ENCODE peak calls at places on chromosomes 11 and 22, in six cellular contexts. I is stimulated activated CD4-positive, alpha-beta T cell treated with anti-CD3 and anti-CD28 coated beads, Interleukin-4, amount 100 ng/mL, for 24 hours; W is activated naive CD4-positive, alpha-beta T cell treated with Interleukin-2 at 50 U/mL for 16 hours; P is T-helper 9 cell; D is astrocyte; B is stimulated activated naive CD8-positive, alpha-beta T cell treated with anti-CD3 and anti-CD28 coated beads, Interleukin-15, Interleukin-2, amounts not matched to agents 100 U/mL and 50 U/mL, for 24 hours. K is an unnamed sample.

GRCh38 chr11:57241311-57241972 is 4.4 kb upstream of the APLNR start:
- DNase-seq in W (no peak), B (no peak), D (no peak), P (no peak), I (no peak), K (no peak)

GRCh38 chr22:36385491-36386350 is 2.0 kb downstream of the MYH9 start:
- DNase-seq in W (peak), D (no peak), P (peak), I (peak), B (peak), K (peak)

GRCh38 chr11:1628506-1629325 is 859 bp upstream of the KRTAP5-5 start:
- DNase-seq in I (peak), P (peak), W (peak), B (peak), D (peak), K (no peak)

GRCh38 chr22:46079861-46080821 is 70.2 kb upstream of the PPARA start:
- DNase-seq in P (no peak), B (no peak), W (no peak), D (peak), I (no peak), K (peak)

GRCh38 chr11:105357764-105358163 is 218.2 kb upstream of the CARD18 start:
- DNase-seq in W (no peak), B (no peak), I (no peak), D (peak), P (no peak), K (no peak)

GRCh38 chr22:42801537-42802165 is 55.4 kb downstream of the ARFGAP3 start:
- DNase-seq in B (no peak), W (no peak), D (no peak), I (no peak), P (no peak), K (no peak)

GRCh38 chr11:43644626-43645299 is 35.8 kb upstream of the HSD17B12 start:
- DNase-seq in D (peak), I (no peak), P (no peak), B (peak), W (no peak), K (no peak)

GRCh38 chr22:23550049-23550650 is 29.9 kb downstream of the IGLL1 start:
- DNase-seq in B (no peak), P (no peak), W (no peak), I (no peak), D (no peak), K (no peak)

GRCh38 chr22:31646186-31647019 is 15.6 kb downstream of the PISD start:
- DNase-seq in D (peak), I (peak), W (peak), P (no peak), B (peak), K (no peak)

GRCh38 chr22:20508815-20509271 is 1.4 kb downstream of the MED15 start:
- DNase-seq in I (no peak), P (no peak), B (no peak), D (no peak), W (no peak), K (no peak)

GRCh38 chr11:17351510-17352176 is at the start of gene NCR3LG1:
- DNase-seq in D (peak), I (peak), P (peak), B (peak), W (peak), K (peak)

GRCh38 chr11:76901144-76901543 is 40.4 kb downstream of the ACER3 start:
- DNase-seq in I (no peak), D (no peak), B (no peak), W (no peak), P (no peak), K (no peak)

GRCh38 chr11:86676533-86677154 is 4.2 kb upstream of the ME3 start:
- DNase-seq in W (no peak), D (no peak), P (no peak), I (no peak), B (no peak), K (no peak)

GRCh38 chr22:37496651-37497599 is 10.7 kb upstream of the MFNG start:
- DNase-seq in W (no peak), I (no peak), D (peak), P (no peak), B (no peak), K (no peak)

GRCh38 chr11:114154271-114155047 is 94.9 kb downstream of the ZBTB16 start:
- DNase-seq in P (no peak), D (no peak), I (no peak), W (no peak), B (no peak), K (no peak)

GRCh38 chr11:120021391-120021953 is 116.4 kb downstream of the TRIM29 start:
- DNase-seq in P (no peak), I (no peak), D (no peak), B (no peak), W (no peak), K (no peak)

GRCh38 chr22:46660604-46661201 is 40.5 kb downstream of the GRAMD4 start:
- DNase-seq in D (no peak), B (no peak), P (peak), I (no peak), W (peak), K (peak)

GRCh38 chr22:39906207-39906606 is 5.3 kb downstream of the GRAP2 start:
- DNase-seq in P (no peak), I (no peak), W (no peak), D (no peak), B (no peak), K (no peak)

GRCh38 chr11:44537679-44538078 is 27.8 kb upstream of the CD82 start:
- DNase-seq in I (no peak), P (no peak), D (no peak), B (no peak), W (no peak), K (no peak)

GRCh38 chr11:14414470-14415461 is 55.8 kb upstream of the RRAS2 start:
- DNase-seq in W (peak), I (peak), D (peak), B (peak), P (peak), K (no peak)

K was measured in COR-L47.